ENCODE peak calls at places on chromosome 5, in nine cellular contexts. H is breast epithelium; Z is BJ; F is WERI-Rb-1; V is CD8-positive, alpha-beta T cell; R is right lobe of liver; E is A673; T is mucosa of descending colon; G is ascending aorta. N is an unnamed sample.

GRCh38 chr5:50978903-50979302 is 312.5 kb downstream of the PARP8 start:
- DNase-seq in G (no peak), F (no peak), V (no peak), T (no peak), Z (no peak), H (no peak), R (no peak), E (no peak), N (no peak)

GRCh38 chr5:142852799-142853198 is 82.6 kb downstream of the ARHGAP26 start:
- DNase-seq in V (no peak), Z (no peak), T (no peak), G (no peak), R (no peak), F (no peak), E (no peak), H (no peak), N (no peak)

GRCh38 chr5:34043099-34043876 is at the start of gene C1QTNF3:
- DNase-seq in R (no peak), V (no peak), T (no peak), Z (no peak), F (no peak), G (no peak), H (no peak), E (no peak), N (no peak)

GRCh38 chr5:130135506-130135905 is 231.2 kb downstream of the CHSY3 start:
- DNase-seq in V (no peak), R (no peak), F (no peak), T (no peak), Z (peak), H (no peak), E (no peak), G (no peak), N (no peak)

GRCh38 chr5:81849769-81850367 is 99.0 kb upstream of the SSBP2 start:
- DNase-seq in Z (no peak), T (peak), G (no peak), E (peak), V (no peak), F (no peak), H (peak), R (no peak), N (no peak)

GRCh38 chr5:148970228-148970627 is 92.6 kb downstream of the SH3TC2 start:
- DNase-seq in G (peak), R (peak), H (peak), F (no peak), Z (no peak), T (peak), E (no peak), V (no peak), N (no peak)

GRCh38 chr5:143055596-143056330 is 285.6 kb downstream of the ARHGAP26 start:
- DNase-seq in Z (no peak), F (no peak), R (no peak), T (no peak), E (no peak), H (no peak), V (no peak), G (no peak), N (peak)

GRCh38 chr5:99543841-99544240 is 615.0 kb upstream of the CHD1 start:
- DNase-seq in T (no peak), F (no peak), V (no peak), G (no peak), E (no peak), Z (no peak), H (peak), R (no peak), N (no peak)

GRCh38 chr5:59328801-59329296 is 564.7 kb downstream of the PDE4D start:
- DNase-seq in E (peak), T (no peak), R (no peak), H (no peak), V (no peak), Z (no peak), G (no peak), F (no peak), N (no peak)

GRCh38 chr5:150502106-150502505 is 5.8 kb upstream of the NDST1 start:
- DNase-seq in E (no peak), R (no peak), G (no peak), T (peak), V (no peak), F (peak), H (no peak), Z (no peak), N (no peak)

GRCh38 chr5:71658916-71659661 is 60.0 kb upstream of the CARTPT start:
- DNase-seq in Z (no peak), G (no peak), H (no peak), T (no peak), R (no peak), F (no peak), E (peak), V (no peak), N (peak)

GRCh38 chr5:110099562-110099961 is 409.8 kb downstream of the MAN2A1 start:
- DNase-seq in V (no peak), E (no peak), R (no peak), G (no peak), Z (no peak), H (no peak), T (no peak), F (no peak), N (no peak)

GRCh38 chr5:58437661-58438060 is 22.2 kb downstream of the PLK2 start:
- DNase-seq in T (no peak), G (no peak), Z (no peak), E (no peak), F (no peak), H (no peak), V (no peak), R (no peak), N (no peak)

GRCh38 chr5:39191216-39191615 is 28.1 kb downstream of the FYB1 start:
- DNase-seq in R (no peak), E (no peak), T (no peak), F (no peak), G (no peak), H (no peak), V (peak), Z (no peak), N (no peak)

GRCh38 chr5:115457574-115457973 is 87.0 kb downstream of the FEM1C start:
- DNase-seq in V (no peak), R (no peak), Z (no peak), E (no peak), F (no peak), H (no peak), T (no peak), G (no peak), N (no peak)

GRCh38 chr5:125316913-125317545 is 570.6 kb upstream of the ZNF608 start:
- DNase-seq in H (no peak), F (peak), G (no peak), Z (no peak), V (no peak), T (no peak), R (no peak), E (no peak), N (no peak)

GRCh38 chr5:39360483-39361071 is 3.7 kb downstream of the C9 start:
- DNase-seq in F (no peak), T (no peak), E (no peak), Z (no peak), H (no peak), G (no peak), V (no peak), R (no peak), N (no peak)

GRCh38 chr5:39132128-39132447 is 57.9 kb upstream of the RICTOR start:
- DNase-seq in T (no peak), E (no peak), F (no peak), Z (no peak), R (no peak), H (no peak), G (no peak), V (no peak), N (no peak)

GRCh38 chr5:33441241-33441844 is 578 bp downstream of the TARS1 start:
- DNase-seq in T (peak), Z (no peak), F (peak), H (no peak), R (no peak), E (peak), V (peak), G (no peak), N (peak)

GRCh38 chr5:103456476-103456875 is 106.1 kb downstream of the NUDT12 start:
- DNase-seq in F (no peak), V (no peak), H (no peak), Z (no peak), T (no peak), G (no peak), R (no peak), E (no peak), N (no peak)

GRCh38 chr5:137201876-137202275 is 297.2 kb downstream of the SPOCK1 start:
- DNase-seq in V (no peak), H (no peak), E (peak), Z (no peak), F (no peak), R (no peak), G (peak), T (no peak), N (no peak)

GRCh38 chr5:138275379-138275782 is 960 bp upstream of the GFRA3 start:
- DNase-seq in V (no peak), R (no peak), H (no peak), E (peak), F (peak), Z (no peak), T (no peak), G (no peak), N (no peak)

GRCh38 chr5:135308752-135309151 is 90.3 kb downstream of the MACROH2A1 start:
- DNase-seq in G (peak), H (no peak), Z (peak), F (peak), T (no peak), R (no peak), V (no peak), E (no peak), N (no peak)

GRCh38 chr5:142152383-142152730 is 43.8 kb downstream of the NDFIP1 start:
- DNase-seq in Z (no peak), F (no peak), G (no peak), R (no peak), H (no peak), T (no peak), V (no peak), E (peak), N (no peak)

GRCh38 chr5:147560982-147561381 is 51.1 kb upstream of the DPYSL3 start:
- DNase-seq in F (no peak), R (no peak), H (peak), T (no peak), E (peak), Z (no peak), V (no peak), G (no peak), N (no peak)

GRCh38 chr5:66498791-66499207 is 97.4 kb upstream of the MAST4 start:
- DNase-seq in Z (no peak), H (no peak), V (no peak), R (no peak), G (no peak), F (peak), T (no peak), E (peak), N (peak)

GRCh38 chr5:142590451-142591240 is 95.2 kb downstream of the FGF1 start:
- DNase-seq in G (no peak), E (no peak), Z (no peak), H (no peak), V (no peak), R (no peak), F (no peak), T (no peak), N (no peak)

GRCh38 chr5:11851402-11851801 is 52.8 kb downstream of the CTNND2 start:
- DNase-seq in H (peak), G (no peak), E (no peak), Z (no peak), T (no peak), R (no peak), V (no peak), F (no peak), N (no peak)

GRCh38 chr5:58641533-58641932 is 58.7 kb downstream of the RAB3C start:
- DNase-seq in F (no peak), Z (no peak), E (no peak), G (no peak), R (no peak), T (no peak), V (no peak), H (no peak), N (no peak)

GRCh38 chr5:135009736-135010501 is 24.1 kb downstream of the PITX1 start:
- DNase-seq in G (peak), E (no peak), H (peak), V (no peak), R (no peak), T (no peak), Z (no peak), F (no peak), N (no peak)

GRCh38 chr5:141778211-141778610 is 96.2 kb upstream of the ARAP3 start:
- DNase-seq in G (no peak), H (no peak), V (no peak), E (peak), T (no peak), R (no peak), Z (no peak), F (no peak), N (peak)

GRCh38 chr5:39639618-39640078 is 214.9 kb upstream of the DAB2 start:
- DNase-seq in F (no peak), E (no peak), Z (no peak), G (no peak), T (no peak), H (no peak), V (no peak), R (no peak), N (no peak)

GRCh38 chr5:115599502-115599901 is 2.8 kb downstream of the TICAM2 start:
- DNase-seq in R (no peak), G (no peak), F (no peak), Z (no peak), V (no peak), E (peak), T (no peak), H (no peak), N (peak)

GRCh38 chr5:115381911-115382662 is 85.6 kb upstream of the CCDC112 start:
- DNase-seq in R (no peak), F (peak), V (no peak), E (no peak), Z (no peak), G (no peak), H (no peak), T (no peak), N (no peak)

GRCh38 chr5:143101740-143102386 is 301.6 kb downstream of the NR3C1 start:
- DNase-seq in R (no peak), F (no peak), V (no peak), G (no peak), E (no peak), T (no peak), H (no peak), Z (no peak), N (no peak)

GRCh38 chr5:11384441-11385250 is 519.6 kb downstream of the CTNND2 start:
- DNase-seq in T (peak), H (peak), F (peak), R (no peak), V (no peak), Z (no peak), G (no peak), E (no peak), N (no peak)

GRCh38 chr5:142012186-142012785 is 541 bp downstream of the GNPDA1 start:
- DNase-seq in F (peak), G (peak), E (peak), V (peak), Z (no peak), R (no peak), H (no peak), T (peak), N (peak)

GRCh38 chr5:171647043-171647899 is 138.3 kb upstream of the SMIM23 start:
- DNase-seq in E (no peak), F (peak), R (no peak), G (no peak), H (no peak), T (no peak), Z (no peak), V (no peak), N (peak)

GRCh38 chr5:7849531-7850240 is 1.2 kb downstream of the CFAP90 start:
- DNase-seq in E (peak), Z (no peak), H (no peak), G (no peak), V (no peak), T (peak), F (peak), R (no peak), N (no peak)

GRCh38 chr5:7851617-7852289 is 820 bp upstream of the CFAP90 start:
- DNase-seq in T (no peak), G (no peak), V (no peak), Z (no peak), E (no peak), F (no peak), R (peak), H (no peak), N (no peak)

GRCh38 chr5:7851240-7851592 is 283 bp upstream of the CFAP90 start:
- DNase-seq in G (no peak), T (no peak), V (no peak), H (no peak), E (no peak), R (no peak), Z (no peak), F (no peak), N (no peak)

GRCh38 chr5:7850533-7851239 is at the start of gene CFAP90:
- DNase-seq in V (peak), G (no peak), E (peak), F (peak), R (peak), Z (no peak), T (peak), H (no peak), N (no peak)

GRCh38 chr5:7850241-7850532 is 746 bp downstream of the CFAP90 start:
- DNase-seq in T (no peak), Z (no peak), F (no peak), E (no peak), V (no peak), H (no peak), G (no peak), R (peak), N (no peak)
- H3K4me3 ChIP-seq in T (no peak), Z (peak), F (peak), E (peak), V (peak), H (peak), G (peak), R (no peak), N (no peak)

DNA sequence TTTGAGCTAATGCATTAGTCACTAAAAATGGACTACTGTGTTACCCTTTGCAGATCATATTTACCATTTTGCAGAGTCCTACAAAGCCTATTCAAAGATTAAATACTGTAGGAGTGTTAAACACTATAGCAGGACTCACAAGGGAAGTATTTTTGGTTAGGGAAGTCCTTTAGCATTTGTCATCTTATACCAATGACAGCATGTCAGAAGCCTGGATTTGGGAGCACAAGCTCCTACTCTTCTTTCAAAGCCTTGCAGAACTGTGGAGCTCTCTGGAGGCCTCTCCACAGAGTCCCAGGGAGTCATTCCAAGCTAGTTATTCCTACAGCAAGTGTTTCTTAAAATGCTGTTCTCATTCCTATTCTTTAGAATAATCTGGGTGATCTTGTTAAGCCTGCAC is 288.8 kb downstream of the PIK3R1 start:
- DNase-seq in T (no peak), G (no peak), V (no peak), H (no peak), R (no peak), E (no peak), Z (no peak), F (no peak), N (no peak)
- TF ChIP-seq CTCF in T (no peak), G (no peak), V (no peak), H (no peak), R (no peak), E (no peak), Z (no peak), F (no peak), N (no peak)

DNA sequence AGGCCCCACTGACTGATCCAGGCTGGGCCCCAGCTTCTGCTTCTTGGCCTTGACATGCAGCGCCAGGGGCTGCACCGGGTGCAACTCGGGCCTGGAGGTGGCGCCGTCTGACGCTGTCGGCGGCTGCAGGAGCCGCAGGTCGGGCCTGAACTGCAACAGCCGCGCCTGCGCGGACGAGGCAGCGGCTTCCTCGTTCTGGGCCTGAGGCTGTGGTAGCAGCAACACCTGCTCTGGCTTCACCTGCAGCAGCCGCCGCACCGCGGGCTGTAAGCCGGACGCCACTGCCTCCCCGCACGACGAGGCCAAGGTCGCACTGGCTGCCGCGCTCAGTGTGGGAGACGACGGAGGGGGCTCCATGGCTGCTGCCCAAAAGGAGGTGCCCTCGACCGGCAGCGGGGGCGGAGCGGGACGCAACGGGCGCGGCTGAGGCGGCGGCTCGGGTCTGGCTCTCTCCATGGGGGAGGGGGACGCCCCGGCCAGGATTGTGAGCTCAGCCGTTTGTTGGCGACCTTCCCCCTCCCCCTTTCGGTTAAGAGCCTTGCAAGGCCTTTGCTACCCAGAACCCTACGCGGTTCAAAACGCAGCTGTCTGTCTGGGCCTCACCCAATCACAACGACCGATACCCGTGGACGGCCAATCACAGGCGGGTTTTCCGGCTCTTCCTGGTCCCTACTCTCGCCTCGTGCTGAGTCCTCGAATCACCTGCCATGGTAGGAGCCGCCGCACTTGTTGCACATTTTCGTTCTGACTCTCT is 438 bp downstream of the SOX30 start:
- DNase-seq in F (no peak), G (peak), Z (no peak), T (peak), H (peak), V (peak), E (peak), R (peak), N (peak)
- H3K4me3 ChIP-seq in F (no peak), G (peak), Z (peak), T (peak), H (peak), V (peak), E (no peak), R (peak), N (peak)

DNA sequence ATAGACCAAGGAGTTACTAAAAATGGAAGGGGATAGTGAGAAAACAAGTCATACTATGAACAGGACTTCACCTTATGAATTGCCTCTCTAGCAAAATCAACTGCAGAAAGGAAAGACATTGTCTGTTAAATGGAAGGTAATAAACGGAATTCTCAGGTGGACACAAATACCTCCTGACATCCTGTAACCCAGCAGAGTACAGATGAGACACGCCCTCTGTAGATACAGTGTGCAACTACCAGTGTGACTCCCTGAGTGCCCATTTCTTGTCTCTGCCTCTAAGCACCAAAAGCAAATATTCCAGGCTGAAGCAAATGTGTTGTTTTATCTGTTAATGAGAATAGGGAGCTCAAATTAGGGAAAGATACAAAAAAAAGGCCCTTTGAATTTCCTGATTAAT is 12.2 kb upstream of the PLPP1 start:
- DNase-seq in H (no peak), G (no peak), F (no peak), E (no peak), Z (no peak), V (no peak), T (no peak), R (no peak), N (peak)
- TF ChIP-seq CTCF in H (no peak), G (no peak), F (no peak), E (no peak), Z (no peak), V (no peak), T (no peak), R (peak), N (peak)

DNA sequence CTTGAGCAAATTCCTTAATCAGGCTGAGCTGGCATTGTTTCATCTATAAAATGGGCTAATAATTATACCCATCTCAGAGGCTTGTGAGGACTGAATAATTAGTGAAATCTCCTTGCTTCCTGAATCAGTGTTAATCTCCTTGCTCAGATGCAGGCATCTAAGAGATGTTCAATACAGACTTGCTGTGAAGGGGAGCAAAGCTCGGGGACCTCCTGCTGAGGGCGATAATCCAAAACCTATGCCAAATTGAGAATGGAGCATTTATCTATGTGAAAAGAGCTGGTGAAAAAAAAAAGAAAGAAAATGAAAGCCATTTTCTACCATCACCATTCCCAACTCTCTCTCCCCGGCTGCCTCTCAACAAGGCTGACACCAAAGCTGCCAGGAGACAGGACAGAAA is 37.3 kb downstream of the ADRA1B start:
- DNase-seq in G (no peak), V (no peak), E (peak), Z (no peak), H (no peak), F (no peak), R (no peak), T (no peak), N (no peak)
- H3K4me3 ChIP-seq in G (no peak), V (no peak), E (no peak), Z (no peak), H (no peak), F (no peak), R (no peak), T (no peak), N (no peak)

N was measured in GM12865.